ENCODE peak calls at places on chromosomes 1 and 21, in nine cellular contexts. C, D, P, B, G, Z, T, Q and X are unnamed samples.

GRCh38 chr1:171084091-171084490 is 6.6 kb upstream of the FMO3 start:
- DNase-seq in B (no peak), C (no peak), P (no peak), Z (no peak), Q (no peak), D (no peak), T (no peak), G (no peak), X (no peak)

GRCh38 chr1:53135735-53136114 is 6.7 kb downstream of the SLC1A7 start:
- DNase-seq in T (no peak), Z (no peak), C (no peak), Q (peak), B (peak), P (no peak), D (peak), G (no peak), X (no peak)

GRCh38 chr1:26276432-26276838 is 3.5 kb upstream of the SH3BGRL3 start:
- DNase-seq in D (no peak), Z (no peak), Q (no peak), C (no peak), B (no peak), P (peak), G (no peak), T (no peak), X (peak)

GRCh38 chr1:233843523-233844204 is 60.8 kb upstream of the SLC35F3 start:
- DNase-seq in T (peak), Q (peak), C (no peak), B (no peak), D (no peak), P (no peak), G (no peak), Z (peak), X (no peak)

GRCh38 chr1:220217383-220217988 is 54.8 kb downstream of the RAB3GAP2 start:
- DNase-seq in P (no peak), Z (peak), D (no peak), C (no peak), G (no peak), Q (no peak), T (no peak), B (no peak), X (no peak)

GRCh38 chr21:32353002-32353711 is 39.7 kb downstream of the URB1 start:
- DNase-seq in P (no peak), Q (no peak), G (no peak), T (no peak), D (no peak), C (no peak), Z (no peak), B (no peak), X (no peak)

GRCh38 chr1:155531624-155532023 is 31.0 kb downstream of the ASH1L start:
- DNase-seq in P (no peak), D (no peak), T (no peak), Z (no peak), G (no peak), B (peak), C (no peak), Q (no peak), X (no peak)

GRCh38 chr1:218865591-218865990 is 308.1 kb upstream of the LYPLAL1 start:
- DNase-seq in G (no peak), P (no peak), C (no peak), Q (peak), B (peak), D (no peak), T (peak), Z (no peak), X (no peak)

GRCh38 chr1:205495237-205495823 is 9.1 kb upstream of the CDK18 start:
- DNase-seq in G (peak), T (no peak), C (no peak), Q (no peak), P (no peak), B (no peak), D (no peak), Z (peak), X (no peak)

GRCh38 chr1:226044514-226045132 is 17.9 kb upstream of the H3-3A start:
- DNase-seq in G (no peak), D (no peak), P (no peak), Q (no peak), Z (peak), B (no peak), T (no peak), C (no peak), X (no peak)

GRCh38 chr1:170692866-170693575 is 29.1 kb downstream of the PRRX1 start:
- DNase-seq in P (no peak), D (no peak), B (peak), Q (peak), C (no peak), G (no peak), Z (peak), T (peak), X (no peak)

GRCh38 chr1:79042117-79042516 is 35.6 kb upstream of the ADGRL4 start:
- DNase-seq in T (peak), G (no peak), C (peak), B (peak), P (no peak), Z (peak), Q (peak), D (no peak), X (peak)

GRCh38 chr1:168636200-168636599 is 59.8 kb downstream of the XCL1 start:
- DNase-seq in B (peak), T (peak), G (no peak), Q (no peak), P (no peak), C (no peak), Z (peak), D (no peak), X (peak)

GRCh38 chr1:242738702-242739225 is 214.3 kb upstream of the PLD5 start:
- DNase-seq in T (no peak), B (no peak), C (no peak), P (no peak), G (no peak), Z (no peak), Q (no peak), D (no peak), X (no peak)

GRCh38 chr1:115983584-115983983 is 7.3 kb downstream of the SLC22A15 start:
- DNase-seq in C (no peak), B (no peak), Z (no peak), P (no peak), Q (no peak), G (no peak), T (no peak), D (no peak), X (no peak)

GRCh38 chr1:54287176-54287650 is 87.2 kb downstream of the MRPL37 start:
- DNase-seq in T (peak), Z (peak), B (peak), Q (peak), D (no peak), G (peak), C (peak), P (peak), X (peak)

GRCh38 chr1:39613250-39613649 is 26.2 kb downstream of the HEYL start:
- DNase-seq in T (no peak), Q (no peak), P (peak), Z (no peak), B (no peak), C (no peak), D (no peak), G (no peak), X (no peak)

GRCh38 chr1:213519098-213519497 is 468.1 kb downstream of the RPS6KC1 start:
- DNase-seq in Q (no peak), B (no peak), D (no peak), Z (no peak), C (no peak), T (no peak), P (no peak), G (no peak), X (no peak)

GRCh38 chr1:197327776-197328364 is 59.8 kb downstream of the CRB1 start:
- DNase-seq in T (no peak), Q (peak), Z (peak), G (no peak), P (no peak), C (no peak), B (peak), D (no peak), X (no peak)

GRCh38 chr1:85822696-85823095 is 114.5 kb upstream of the ZNHIT6 start:
- DNase-seq in G (no peak), C (no peak), T (no peak), Q (no peak), B (peak), Z (no peak), P (no peak), D (peak), X (no peak)

GRCh38 chr1:102875756-102876155 is 232.6 kb downstream of the COL11A1 start:
- DNase-seq in G (no peak), T (no peak), C (no peak), P (no peak), D (no peak), B (no peak), Z (no peak), Q (no peak), X (no peak)

GRCh38 chr1:183778006-183778405 is 26.9 kb upstream of the RGL1 start:
- DNase-seq in G (no peak), Q (no peak), B (no peak), Z (peak), C (no peak), T (no peak), P (no peak), D (no peak), X (no peak)

GRCh38 chr21:14215971-14216621 is at the start of gene RBM11:
- DNase-seq in D (no peak), C (peak), T (peak), P (peak), Z (peak), Q (peak), B (peak), G (peak), X (peak)

GRCh38 chr21:33080376-33080775 is 10.4 kb downstream of the OLIG1 start:
- DNase-seq in Z (no peak), P (no peak), B (no peak), D (no peak), G (no peak), C (no peak), T (no peak), Q (no peak), X (no peak)

GRCh38 chr1:201335901-201336300 is 41.6 kb downstream of the TNNT2 start:
- DNase-seq in G (no peak), B (no peak), T (no peak), D (no peak), C (no peak), Z (no peak), P (no peak), Q (no peak), X (no peak)

GRCh38 chr1:200154069-200154767 is 126.7 kb downstream of the NR5A2 start:
- DNase-seq in T (peak), P (no peak), Z (no peak), C (peak), B (peak), D (no peak), G (no peak), Q (peak), X (peak)

GRCh38 chr21:35394634-35395369 is 345.7 kb upstream of the RUNX1 start:
- DNase-seq in P (no peak), C (no peak), B (no peak), T (peak), D (no peak), Z (no peak), G (no peak), Q (peak), X (no peak)

GRCh38 chr1:26826261-26827201 is at the start of gene ZDHHC18:
- DNase-seq in P (peak), Q (peak), B (peak), G (peak), D (no peak), C (peak), T (peak), Z (peak), X (peak)

GRCh38 chr1:185155600-185156320 is 993 bp downstream of the TRMT1L start:
- DNase-seq in Q (peak), T (peak), D (no peak), B (peak), P (no peak), C (peak), G (no peak), Z (peak), X (peak)

GRCh38 chr21:15826147-15826780 is 96.5 kb downstream of the USP25 start:
- DNase-seq in Z (peak), G (peak), D (no peak), T (peak), Q (peak), B (peak), C (no peak), P (no peak), X (peak)

GRCh38 chr1:5513891-5514515 is 478.2 kb downstream of the NPHP4 start:
- DNase-seq in B (no peak), Z (peak), D (no peak), G (no peak), Q (no peak), P (peak), T (no peak), C (no peak), X (no peak)

GRCh38 chr1:197304626-197305200 is 36.7 kb downstream of the CRB1 start:
- DNase-seq in T (no peak), C (no peak), G (no peak), Q (peak), B (no peak), Z (no peak), D (no peak), P (no peak), X (no peak)

GRCh38 chr1:62082456-62083363 is 111.9 kb upstream of the L1TD1 start:
- DNase-seq in Z (peak), Q (peak), B (peak), P (no peak), D (no peak), T (peak), G (no peak), C (no peak), X (peak)

GRCh38 chr1:229461032-229461668 is 27.3 kb upstream of the ACTA1 start:
- DNase-seq in B (no peak), D (no peak), T (no peak), Z (no peak), P (no peak), Q (no peak), G (peak), C (no peak), X (no peak)

GRCh38 chr21:34345091-34345871 is 18.5 kb upstream of the KCNE2 start:
- DNase-seq in Z (no peak), G (peak), P (no peak), C (no peak), D (no peak), Q (peak), T (no peak), B (peak), X (no peak)

GRCh38 chr1:152111515-152111968 is 3.7 kb downstream of the TCHH start:
- DNase-seq in T (peak), B (peak), Z (peak), G (no peak), Q (peak), C (peak), D (no peak), P (peak), X (no peak)

GRCh38 chr1:4084053-4084431 is 184.0 kb upstream of the C1orf174 start:
- DNase-seq in P (no peak), D (no peak), G (no peak), Z (no peak), T (no peak), Q (no peak), B (no peak), C (no peak), X (no peak)

GRCh38 chr1:51313268-51313852 is 17.0 kb downstream of the TTC39A start:
- DNase-seq in C (no peak), T (no peak), G (no peak), D (no peak), P (no peak), Q (no peak), B (peak), Z (peak), X (no peak)
- TF ChIP-seq CTCF in C (peak), T (peak), G (no peak), D (no peak), P (peak), Q (peak), B (peak), Z (peak), X (no peak)

GRCh38 chr1:63922848-63923247 is 149.0 kb downstream of the ROR1 start:
- DNase-seq in T (no peak), Z (no peak), Q (no peak), C (no peak), G (peak), P (no peak), D (no peak), B (no peak), X (no peak)

GRCh38 chr1:63921357-63921756 is 147.5 kb downstream of the ROR1 start:
- DNase-seq in Q (no peak), C (no peak), B (no peak), P (no peak), D (no peak), T (no peak), G (no peak), Z (no peak), X (no peak)

GRCh38 chr1:63917571-63918394 is 144.0 kb downstream of the ROR1 start:
- DNase-seq in P (no peak), B (no peak), Q (peak), D (no peak), G (no peak), C (no peak), Z (peak), T (no peak), X (peak)

GRCh38 chr1:63918395-63918945 is 144.7 kb downstream of the ROR1 start:
- DNase-seq in D (no peak), C (no peak), Z (no peak), B (peak), Q (peak), T (no peak), P (no peak), G (no peak), X (no peak)

DNA sequence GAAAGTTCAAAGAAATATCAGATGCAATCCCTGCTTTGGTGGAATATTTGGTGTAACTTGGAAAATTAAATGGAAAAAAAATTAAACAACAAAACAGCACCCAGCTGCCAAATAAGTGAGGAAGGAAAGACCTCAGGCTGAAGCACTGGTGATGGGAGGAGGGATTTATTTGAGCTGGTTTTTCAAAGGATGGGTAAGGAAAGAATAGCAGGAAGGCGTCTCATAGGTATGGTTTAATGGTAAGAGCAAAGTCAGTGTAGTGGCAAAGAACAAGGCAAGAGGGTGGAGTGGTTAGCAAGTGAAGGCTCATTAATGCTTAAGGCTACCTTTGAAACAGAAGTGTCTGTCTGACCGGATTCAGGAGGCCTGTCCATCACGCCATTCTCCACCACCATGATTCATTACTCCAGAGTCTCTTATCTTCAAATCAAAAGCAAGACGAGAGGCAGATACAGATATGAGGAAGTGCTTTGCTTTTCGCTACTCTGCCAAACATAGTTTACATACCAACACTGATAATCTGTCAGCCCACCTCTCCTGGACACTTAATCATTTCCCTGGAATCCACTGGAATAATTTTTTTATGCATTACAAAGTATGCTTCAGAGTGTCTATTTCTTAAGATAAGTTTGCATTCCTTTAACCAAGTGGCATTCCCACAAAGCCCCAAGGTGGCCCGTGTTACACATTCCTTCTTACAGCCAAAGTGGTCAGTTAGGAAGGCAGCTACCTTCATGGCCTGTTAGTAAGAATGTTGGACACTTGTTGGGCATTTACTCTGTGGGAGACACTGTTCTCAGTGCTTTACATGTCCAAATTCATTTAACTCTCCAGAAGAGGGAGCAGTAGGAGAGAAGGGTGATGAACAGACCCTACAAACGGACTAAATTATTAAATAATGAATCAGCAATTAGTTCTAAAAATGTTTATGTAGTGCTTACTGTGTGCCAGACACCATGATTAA is 146.6 kb downstream of the ROR1 start:
- DNase-seq in G (no peak), P (no peak), Q (peak), D (peak), T (peak), B (peak), Z (peak), C (no peak), X (no peak)
- TF ChIP-seq CTCF in G (no peak), P (no peak), Q (peak), D (peak), T (peak), B (peak), Z (peak), C (peak), X (no peak)

GRCh38 chr1:208793946-208794345 is 549.8 kb upstream of the PLXNA2 start:
- DNase-seq in G (no peak), T (no peak), C (no peak), B (no peak), Z (no peak), Q (no peak), D (no peak), P (no peak), X (no peak)
- TF ChIP-seq CTCF in G (no peak), T (no peak), C (no peak), B (no peak), Z (no peak), Q (no peak), D (no peak), P (no peak), X (no peak)

GRCh38 chr1:21539933-21540332 is 30.7 kb downstream of the ALPL start:
- DNase-seq in Z (peak), B (no peak), T (peak), G (peak), Q (peak), P (no peak), C (no peak), D (no peak), X (no peak)
- TF ChIP-seq CTCF in Z (peak), B (peak), T (peak), G (no peak), Q (peak), P (no peak), C (peak), D (peak), X (no peak)

DNA sequence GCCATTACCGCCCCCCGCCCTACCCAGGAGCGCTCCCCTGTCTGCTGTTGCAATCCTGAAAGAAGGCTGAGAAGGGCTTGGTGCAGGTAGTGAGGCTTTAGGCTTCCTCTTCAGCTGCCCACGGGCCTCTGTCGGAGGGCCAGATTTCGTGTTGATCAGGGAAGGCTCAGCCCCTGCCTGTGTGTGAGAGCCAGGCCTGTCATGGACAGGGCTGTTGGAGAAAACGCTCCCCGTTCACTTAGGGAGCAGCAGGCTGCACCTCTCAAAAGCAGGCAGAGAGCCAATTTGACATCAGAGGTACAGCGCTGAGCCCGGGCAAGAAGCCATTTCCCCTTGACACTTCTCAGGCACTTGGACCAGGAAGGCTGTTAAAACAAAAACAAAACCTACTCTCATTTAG is 19.0 kb downstream of the TEX35 start:
- DNase-seq in T (no peak), C (no peak), Z (no peak), D (no peak), B (no peak), P (no peak), Q (no peak), G (no peak), X (no peak)
- TF ChIP-seq CTCF in T (no peak), C (no peak), Z (no peak), D (no peak), B (no peak), P (no peak), Q (no peak), G (no peak), X (no peak)

DNA sequence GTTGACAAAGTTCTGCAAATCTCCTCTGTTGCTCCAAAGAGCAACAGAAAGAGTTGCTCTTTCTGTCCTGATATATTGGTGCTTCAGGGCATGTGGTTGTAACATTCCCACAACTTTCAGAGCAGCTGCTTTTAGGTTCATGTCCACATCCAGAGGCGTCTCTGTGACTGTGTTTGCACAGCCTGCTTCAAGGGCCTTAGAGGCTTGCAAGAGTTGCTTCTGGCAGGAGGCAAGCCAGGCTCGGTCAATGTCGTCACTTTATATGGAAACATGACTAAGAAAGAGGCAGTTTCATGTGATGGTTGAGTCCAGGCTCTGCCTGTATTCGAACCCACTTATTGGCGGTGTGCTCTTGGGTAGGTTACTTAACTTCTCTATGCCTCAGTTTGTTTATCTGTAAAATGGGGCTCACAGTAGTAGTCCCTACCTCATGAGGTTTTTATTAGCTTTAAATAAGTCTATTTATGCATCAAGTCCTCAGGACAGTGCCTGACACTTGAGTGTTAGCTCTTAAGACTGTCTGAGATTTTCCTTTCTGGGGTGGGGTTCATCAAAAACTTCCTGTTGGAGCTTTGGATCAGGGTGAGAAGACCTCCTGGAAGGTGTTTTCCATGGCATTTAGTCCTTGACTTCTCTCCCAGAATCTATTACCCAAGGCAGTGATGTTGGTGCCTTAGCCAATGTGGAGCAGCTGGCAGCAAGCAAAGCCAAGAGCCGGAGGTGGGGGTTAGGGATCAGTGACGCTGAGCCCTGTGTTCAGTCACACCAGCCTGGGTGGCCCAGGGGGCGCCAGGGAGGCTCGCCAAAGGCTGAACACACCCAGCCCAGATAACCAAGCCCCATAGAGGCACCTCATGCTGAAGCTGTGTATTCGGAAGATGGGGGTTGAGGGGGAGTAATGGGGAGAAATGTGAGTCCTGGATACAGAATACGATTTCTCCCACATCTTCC is 18.9 kb downstream of the LHX4 start:
- DNase-seq in T (no peak), Q (no peak), C (no peak), Z (peak), B (peak), P (no peak), D (no peak), G (no peak), X (no peak)
- TF ChIP-seq CTCF in T (no peak), Q (no peak), C (peak), Z (peak), B (peak), P (no peak), D (no peak), G (no peak), X (no peak)